ENCODE peak calls at places on chromosomes 5 and 9, in seven cellular contexts. One of them, this sample, is unnamed.

GRCh38 chr9:125485471-125485870 is 221.5 kb downstream of the MAPKAP1 start:
- DNase-seq in effector memory CD8-positive, alpha-beta T cell: no peak
- DNase-seq in AML-193: no peak
- DNase-seq in NAMALWA: no peak
- DNase-seq in HS-5: no peak
- DNase-seq in dorsolateral prefrontal cortex: no peak
- DNase-seq in adipocyte: no peak
- DNase-seq in this sample: no peak

GRCh38 chr9:132242621-132243155 is 80.8 kb downstream of the NTNG2 start:
- DNase-seq in AML-193: no peak
- DNase-seq in effector memory CD8-positive, alpha-beta T cell: no peak
- DNase-seq in HS-5: no peak
- DNase-seq in NAMALWA: no peak
- DNase-seq in adipocyte: no peak
- DNase-seq in dorsolateral prefrontal cortex: no peak
- DNase-seq in this sample: no peak

GRCh38 chr9:110997847-110998246 is 40.4 kb downstream of the LPAR1 start:
- DNase-seq in effector memory CD8-positive, alpha-beta T cell: no peak
- DNase-seq in HS-5: no peak
- DNase-seq in NAMALWA: no peak
- DNase-seq in AML-193: no peak
- DNase-seq in dorsolateral prefrontal cortex: no peak
- DNase-seq in adipocyte: no peak
- DNase-seq in this sample: no peak

GRCh38 chr5:122099060-122099790 is 21.2 kb upstream of the LOX start:
- DNase-seq in AML-193: no peak
- DNase-seq in adipocyte: peak
- DNase-seq in effector memory CD8-positive, alpha-beta T cell: no peak
- DNase-seq in NAMALWA: no peak
- DNase-seq in dorsolateral prefrontal cortex: no peak
- DNase-seq in HS-5: no peak
- DNase-seq in this sample: no peak

GRCh38 chr9:116979461-116979860 is 292.4 kb downstream of the TRIM32 start:
- DNase-seq in adipocyte: no peak
- DNase-seq in effector memory CD8-positive, alpha-beta T cell: no peak
- DNase-seq in dorsolateral prefrontal cortex: no peak
- DNase-seq in AML-193: no peak
- DNase-seq in HS-5: no peak
- DNase-seq in NAMALWA: no peak
- DNase-seq in this sample: no peak

GRCh38 chr5:67246546-67246945 is 49.9 kb upstream of the CD180 start:
- DNase-seq in adipocyte: no peak
- DNase-seq in AML-193: no peak
- DNase-seq in dorsolateral prefrontal cortex: no peak
- DNase-seq in effector memory CD8-positive, alpha-beta T cell: no peak
- DNase-seq in HS-5: no peak
- DNase-seq in NAMALWA: no peak
- DNase-seq in this sample: no peak

GRCh38 chr5:138724470-138725146 is 28.6 kb upstream of the CTNNA1 start:
- DNase-seq in dorsolateral prefrontal cortex: no peak
- DNase-seq in AML-193: peak
- DNase-seq in NAMALWA: no peak
- DNase-seq in adipocyte: peak
- DNase-seq in effector memory CD8-positive, alpha-beta T cell: no peak
- DNase-seq in HS-5: no peak
- DNase-seq in this sample: no peak

GRCh38 chr9:109113892-109114609 is 5.7 kb downstream of the TMEM245 start:
- DNase-seq in dorsolateral prefrontal cortex: no peak
- DNase-seq in HS-5: no peak
- DNase-seq in effector memory CD8-positive, alpha-beta T cell: no peak
- DNase-seq in AML-193: no peak
- DNase-seq in adipocyte: no peak
- DNase-seq in NAMALWA: no peak
- DNase-seq in this sample: no peak

GRCh38 chr5:118249386-118249785 is 739.0 kb downstream of the DTWD2 start:
- DNase-seq in dorsolateral prefrontal cortex: no peak
- DNase-seq in HS-5: no peak
- DNase-seq in NAMALWA: peak
- DNase-seq in AML-193: no peak
- DNase-seq in effector memory CD8-positive, alpha-beta T cell: no peak
- DNase-seq in adipocyte: no peak
- DNase-seq in this sample: peak

GRCh38 chr5:122967085-122967484 is 69.4 kb downstream of the PPIC start:
- DNase-seq in adipocyte: no peak
- DNase-seq in HS-5: no peak
- DNase-seq in dorsolateral prefrontal cortex: no peak
- DNase-seq in AML-193: no peak
- DNase-seq in NAMALWA: no peak
- DNase-seq in effector memory CD8-positive, alpha-beta T cell: no peak
- DNase-seq in this sample: no peak

GRCh38 chr5:123217183-123217582 is 128.1 kb downstream of the PRDM6 start:
- DNase-seq in AML-193: no peak
- DNase-seq in effector memory CD8-positive, alpha-beta T cell: no peak
- DNase-seq in HS-5: no peak
- DNase-seq in dorsolateral prefrontal cortex: no peak
- DNase-seq in adipocyte: no peak
- DNase-seq in NAMALWA: no peak
- DNase-seq in this sample: no peak

GRCh38 chr9:32671333-32671732 is 35.9 kb upstream of the TAF1L start:
- DNase-seq in effector memory CD8-positive, alpha-beta T cell: no peak
- DNase-seq in adipocyte: no peak
- DNase-seq in NAMALWA: no peak
- DNase-seq in AML-193: no peak
- DNase-seq in HS-5: no peak
- DNase-seq in dorsolateral prefrontal cortex: peak
- DNase-seq in this sample: no peak

GRCh38 chr9:134320916-134321570 is 5.2 kb upstream of the RXRA start:
- DNase-seq in adipocyte: no peak
- DNase-seq in HS-5: no peak
- DNase-seq in effector memory CD8-positive, alpha-beta T cell: no peak
- DNase-seq in NAMALWA: no peak
- DNase-seq in dorsolateral prefrontal cortex: no peak
- DNase-seq in AML-193: no peak
- DNase-seq in this sample: no peak

GRCh38 chr5:77180167-77181081 is 30.1 kb upstream of the PDE8B start:
- DNase-seq in adipocyte: peak
- DNase-seq in HS-5: no peak
- DNase-seq in effector memory CD8-positive, alpha-beta T cell: no peak
- DNase-seq in AML-193: no peak
- DNase-seq in dorsolateral prefrontal cortex: peak
- DNase-seq in NAMALWA: no peak
- DNase-seq in this sample: no peak

GRCh38 chr9:27142299-27142930 is 33.4 kb downstream of the TEK start:
- DNase-seq in HS-5: no peak
- DNase-seq in adipocyte: no peak
- DNase-seq in AML-193: no peak
- DNase-seq in dorsolateral prefrontal cortex: no peak
- DNase-seq in NAMALWA: no peak
- DNase-seq in effector memory CD8-positive, alpha-beta T cell: no peak
- DNase-seq in this sample: no peak

GRCh38 chr5:158140120-158140778 is 281.3 kb upstream of the CLINT1 start:
- DNase-seq in HS-5: no peak
- DNase-seq in NAMALWA: no peak
- DNase-seq in adipocyte: no peak
- DNase-seq in effector memory CD8-positive, alpha-beta T cell: no peak
- DNase-seq in AML-193: no peak
- DNase-seq in dorsolateral prefrontal cortex: no peak
- DNase-seq in this sample: no peak

GRCh38 chr5:142110988-142111687 is 2.6 kb downstream of the NDFIP1 start:
- DNase-seq in NAMALWA: no peak
- DNase-seq in dorsolateral prefrontal cortex: no peak
- DNase-seq in effector memory CD8-positive, alpha-beta T cell: no peak
- DNase-seq in HS-5: no peak
- DNase-seq in adipocyte: no peak
- DNase-seq in AML-193: no peak
- DNase-seq in this sample: no peak

GRCh38 chr5:132751444-132751843 is 4.2 kb downstream of the CCNI2 start:
- DNase-seq in HS-5: peak
- DNase-seq in adipocyte: peak
- DNase-seq in NAMALWA: no peak
- DNase-seq in AML-193: no peak
- DNase-seq in effector memory CD8-positive, alpha-beta T cell: no peak
- DNase-seq in dorsolateral prefrontal cortex: no peak
- DNase-seq in this sample: no peak

GRCh38 chr9:99108131-99108530 is 3.2 kb downstream of the TGFBR1 start:
- DNase-seq in effector memory CD8-positive, alpha-beta T cell: no peak
- DNase-seq in HS-5: no peak
- DNase-seq in AML-193: peak
- DNase-seq in dorsolateral prefrontal cortex: no peak
- DNase-seq in adipocyte: no peak
- DNase-seq in NAMALWA: no peak
- DNase-seq in this sample: no peak

GRCh38 chr9:38172601-38173000 is 103.6 kb upstream of the SHB start:
- DNase-seq in AML-193: no peak
- DNase-seq in adipocyte: no peak
- DNase-seq in NAMALWA: no peak
- DNase-seq in effector memory CD8-positive, alpha-beta T cell: no peak
- DNase-seq in HS-5: no peak
- DNase-seq in dorsolateral prefrontal cortex: no peak
- DNase-seq in this sample: no peak